ENCODE peak calls at places on chromosome 7, in eight cellular contexts. One of them, this sample, is unnamed.

GRCh38 chr7:19122018-19122588 is 4.7 kb upstream of the TWIST1 start:
- DNase-seq in stomach: no peak
- DNase-seq in tibial nerve: no peak
- DNase-seq in sigmoid colon: no peak
- DNase-seq in A549: peak
- DNase-seq in suprapubic skin: no peak
- DNase-seq in GM12878: no peak
- DNase-seq in ovary: no peak
- DNase-seq in this sample: no peak

GRCh38 chr7:132500727-132501410 is 75.4 kb downstream of the PLXNA4 start:
- DNase-seq in sigmoid colon: peak
- DNase-seq in ovary: peak
- DNase-seq in tibial nerve: peak
- DNase-seq in stomach: peak
- DNase-seq in GM12878: no peak
- DNase-seq in suprapubic skin: peak
- DNase-seq in A549: peak
- DNase-seq in this sample: peak

GRCh38 chr7:153370092-153370491 is 610.5 kb downstream of the ACTR3B start:
- DNase-seq in ovary: no peak
- DNase-seq in A549: no peak
- DNase-seq in tibial nerve: no peak
- DNase-seq in suprapubic skin: no peak
- DNase-seq in stomach: no peak
- DNase-seq in GM12878: no peak
- DNase-seq in sigmoid colon: no peak
- DNase-seq in this sample: no peak

GRCh38 chr7:80721880-80722595 is 83.6 kb downstream of the CD36 start:
- DNase-seq in tibial nerve: no peak
- DNase-seq in sigmoid colon: no peak
- DNase-seq in ovary: no peak
- DNase-seq in A549: peak
- DNase-seq in stomach: no peak
- DNase-seq in GM12878: no peak
- DNase-seq in suprapubic skin: no peak
- DNase-seq in this sample: no peak

GRCh38 chr7:18087687-18088078 is 60.0 kb upstream of the PRPS1L1 start:
- DNase-seq in A549: no peak
- DNase-seq in stomach: no peak
- DNase-seq in sigmoid colon: no peak
- DNase-seq in ovary: peak
- DNase-seq in GM12878: no peak
- DNase-seq in suprapubic skin: no peak
- DNase-seq in tibial nerve: no peak
- DNase-seq in this sample: no peak

GRCh38 chr7:4449263-4449662 is 232.8 kb upstream of the FOXK1 start:
- DNase-seq in stomach: no peak
- DNase-seq in GM12878: no peak
- DNase-seq in sigmoid colon: no peak
- DNase-seq in suprapubic skin: no peak
- DNase-seq in A549: no peak
- DNase-seq in ovary: no peak
- DNase-seq in tibial nerve: no peak
- DNase-seq in this sample: no peak

GRCh38 chr7:2522780-2523433 is 3.3 kb downstream of the LFNG start:
- DNase-seq in stomach: no peak
- DNase-seq in A549: peak
- DNase-seq in suprapubic skin: no peak
- DNase-seq in ovary: no peak
- DNase-seq in GM12878: no peak
- DNase-seq in sigmoid colon: no peak
- DNase-seq in tibial nerve: no peak
- DNase-seq in this sample: peak

GRCh38 chr7:7720193-7720592 is 1.8 kb upstream of the RPA3 start:
- DNase-seq in A549: no peak
- DNase-seq in suprapubic skin: no peak
- DNase-seq in sigmoid colon: no peak
- DNase-seq in ovary: no peak
- DNase-seq in stomach: no peak
- DNase-seq in GM12878: no peak
- DNase-seq in tibial nerve: no peak
- DNase-seq in this sample: no peak

GRCh38 chr7:99137418-99138180 is 6.3 kb downstream of the SMURF1 start:
- DNase-seq in sigmoid colon: no peak
- DNase-seq in ovary: no peak
- DNase-seq in stomach: no peak
- DNase-seq in tibial nerve: no peak
- DNase-seq in A549: peak
- DNase-seq in suprapubic skin: no peak
- DNase-seq in GM12878: no peak
- DNase-seq in this sample: no peak

GRCh38 chr7:31122649-31123058 is 70.5 kb downstream of the ADCYAP1R1 start:
- DNase-seq in stomach: peak
- DNase-seq in tibial nerve: peak
- DNase-seq in A549: peak
- DNase-seq in suprapubic skin: peak
- DNase-seq in GM12878: no peak
- DNase-seq in ovary: peak
- DNase-seq in sigmoid colon: peak
- DNase-seq in this sample: peak

GRCh38 chr7:50349399-50349798 is 44.9 kb downstream of the IKZF1 start:
- DNase-seq in stomach: no peak
- DNase-seq in tibial nerve: no peak
- DNase-seq in GM12878: no peak
- DNase-seq in ovary: no peak
- DNase-seq in sigmoid colon: no peak
- DNase-seq in suprapubic skin: no peak
- DNase-seq in A549: no peak
- DNase-seq in this sample: no peak

GRCh38 chr7:28144266-28144665 is 36.3 kb downstream of the JAZF1 start:
- DNase-seq in A549: no peak
- DNase-seq in suprapubic skin: no peak
- DNase-seq in tibial nerve: no peak
- DNase-seq in stomach: no peak
- DNase-seq in sigmoid colon: no peak
- DNase-seq in GM12878: no peak
- DNase-seq in ovary: no peak
- DNase-seq in this sample: no peak

GRCh38 chr7:2175514-2175913 is 57.2 kb downstream of the MAD1L1 start:
- DNase-seq in suprapubic skin: no peak
- DNase-seq in A549: peak
- DNase-seq in tibial nerve: no peak
- DNase-seq in stomach: no peak
- DNase-seq in ovary: no peak
- DNase-seq in sigmoid colon: no peak
- DNase-seq in GM12878: no peak
- DNase-seq in this sample: no peak

GRCh38 chr7:69349291-69349690 is 249.0 kb upstream of the AUTS2 start:
- DNase-seq in suprapubic skin: no peak
- DNase-seq in tibial nerve: no peak
- DNase-seq in stomach: no peak
- DNase-seq in GM12878: no peak
- DNase-seq in sigmoid colon: no peak
- DNase-seq in ovary: no peak
- DNase-seq in A549: no peak
- DNase-seq in this sample: no peak

GRCh38 chr7:116399808-116400207 is 99.7 kb upstream of the CAV2 start:
- DNase-seq in suprapubic skin: no peak
- DNase-seq in GM12878: no peak
- DNase-seq in tibial nerve: no peak
- DNase-seq in sigmoid colon: no peak
- DNase-seq in ovary: no peak
- DNase-seq in stomach: no peak
- DNase-seq in A549: no peak
- DNase-seq in this sample: no peak

DNA sequence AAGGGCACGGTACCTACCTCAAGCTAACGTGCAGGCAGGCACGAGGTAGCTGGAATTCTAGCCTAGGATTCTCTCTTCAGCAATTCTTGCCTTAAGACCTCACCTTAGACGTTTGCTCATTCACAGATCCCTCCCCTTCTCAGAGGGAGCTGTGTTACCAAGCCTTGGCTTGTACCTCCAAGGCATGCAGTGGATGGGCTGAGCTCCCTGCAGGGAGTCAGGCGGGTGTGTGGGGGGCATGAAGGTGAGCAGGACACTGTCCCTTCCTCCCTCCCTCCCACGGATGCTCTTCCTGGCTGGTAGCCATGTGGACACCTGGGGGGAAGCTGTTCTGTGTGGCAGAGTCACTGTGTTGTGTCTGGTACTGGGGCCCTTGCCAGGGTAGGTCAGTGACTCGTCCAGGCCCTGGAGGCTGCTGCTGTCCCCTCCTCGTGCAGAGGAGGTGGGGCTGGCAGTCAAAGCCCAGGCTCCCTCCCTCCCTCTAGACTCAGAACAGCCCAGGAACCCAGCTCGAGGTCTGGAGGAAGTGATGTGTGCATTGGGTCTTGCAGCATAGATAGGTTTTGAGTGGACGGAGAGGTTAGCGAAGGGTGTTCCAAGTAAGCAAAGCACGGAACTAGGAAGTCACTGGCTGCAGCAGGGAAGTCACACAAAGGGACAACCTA is 222.2 kb upstream of the SH2B2 start:
- DNase-seq in sigmoid colon: peak
- DNase-seq in suprapubic skin: no peak
- DNase-seq in stomach: no peak
- DNase-seq in GM12878: no peak
- DNase-seq in ovary: no peak
- DNase-seq in A549: peak
- DNase-seq in tibial nerve: no peak
- DNase-seq in this sample: peak
- TF ChIP-seq EP300 in sigmoid colon: no peak
- TF ChIP-seq EP300 in suprapubic skin: no peak
- TF ChIP-seq EP300 in stomach: no peak
- TF ChIP-seq EP300 in GM12878: no peak
- TF ChIP-seq EP300 in ovary: no peak
- TF ChIP-seq EP300 in A549: no peak
- TF ChIP-seq EP300 in tibial nerve: no peak
- TF ChIP-seq EP300 in this sample: no peak

DNA sequence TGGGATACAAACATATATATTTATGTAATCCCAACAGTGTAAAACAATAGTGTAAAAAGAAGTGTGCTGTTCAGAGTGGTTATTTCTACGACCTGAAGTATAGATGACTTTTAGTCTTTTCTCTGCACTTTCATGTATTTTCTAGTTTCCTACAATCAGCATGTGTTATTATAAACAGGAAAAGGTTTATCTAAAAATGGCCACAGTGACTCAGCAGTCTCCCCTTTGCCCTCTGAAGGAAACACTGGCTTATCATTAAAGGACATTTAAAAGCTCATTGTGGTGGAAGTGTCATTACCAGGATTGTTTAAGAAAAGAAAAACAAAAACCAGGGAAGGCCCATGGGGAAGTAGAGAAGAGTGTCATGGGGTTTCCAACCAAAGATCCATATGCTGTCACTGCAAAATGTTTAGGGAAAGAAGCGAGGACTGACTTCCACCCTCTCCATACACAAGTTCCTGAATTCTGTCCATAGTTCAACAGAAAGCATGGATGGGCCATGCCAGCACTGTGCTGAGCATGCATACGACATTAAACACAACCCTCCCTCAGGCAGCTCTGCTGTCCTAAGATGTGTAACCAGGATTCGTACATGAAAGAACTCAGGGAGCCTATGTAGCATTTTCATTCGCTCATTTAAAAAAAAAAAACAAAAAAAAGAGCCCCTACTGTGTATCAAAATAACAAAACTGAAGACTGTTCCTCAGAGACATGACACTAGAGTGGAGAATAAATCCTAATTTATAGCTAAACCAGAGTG is 10.2 kb downstream of the CYREN start:
- DNase-seq in GM12878: no peak
- DNase-seq in tibial nerve: no peak
- DNase-seq in A549: peak
- DNase-seq in suprapubic skin: no peak
- DNase-seq in stomach: no peak
- DNase-seq in ovary: no peak
- DNase-seq in sigmoid colon: no peak
- DNase-seq in this sample: no peak
- TF ChIP-seq EP300 in GM12878: peak
- TF ChIP-seq EP300 in tibial nerve: no peak
- TF ChIP-seq EP300 in A549: no peak
- TF ChIP-seq EP300 in suprapubic skin: no peak
- TF ChIP-seq EP300 in stomach: no peak
- TF ChIP-seq EP300 in ovary: no peak
- TF ChIP-seq EP300 in sigmoid colon: no peak
- TF ChIP-seq EP300 in this sample: no peak

GRCh38 chr7:106216517-106217088 is 68.2 kb downstream of the NAMPT start:
- DNase-seq in stomach: peak
- DNase-seq in tibial nerve: no peak
- DNase-seq in GM12878: no peak
- DNase-seq in A549: peak
- DNase-seq in sigmoid colon: peak
- DNase-seq in ovary: no peak
- DNase-seq in suprapubic skin: no peak
- DNase-seq in this sample: peak
- TF ChIP-seq EP300 in stomach: no peak
- TF ChIP-seq EP300 in tibial nerve: no peak
- TF ChIP-seq EP300 in GM12878: no peak
- TF ChIP-seq EP300 in A549: no peak
- TF ChIP-seq EP300 in sigmoid colon: no peak
- TF ChIP-seq EP300 in ovary: no peak
- TF ChIP-seq EP300 in suprapubic skin: no peak
- TF ChIP-seq EP300 in this sample: no peak

DNA sequence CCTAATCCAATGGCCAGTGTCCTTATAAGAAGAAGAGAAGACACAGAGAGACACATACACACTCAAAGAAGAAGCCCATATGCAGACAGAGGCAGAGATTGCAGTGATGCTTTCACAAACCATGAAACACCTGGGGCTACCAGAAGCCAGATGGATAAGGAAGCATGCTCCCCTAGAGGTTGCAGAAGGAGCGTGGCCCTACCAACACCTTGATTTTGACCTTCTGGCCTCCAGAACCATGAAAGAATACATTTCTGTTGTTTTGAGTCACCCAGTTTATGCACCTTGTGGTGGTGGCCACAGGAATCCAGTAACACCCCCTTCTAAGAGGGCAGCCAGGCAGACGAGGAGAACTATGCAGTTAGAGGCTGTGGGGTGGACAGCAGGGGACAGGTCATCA is 43.5 kb downstream of the AOC1 start:
- DNase-seq in stomach: no peak
- DNase-seq in sigmoid colon: no peak
- DNase-seq in ovary: no peak
- DNase-seq in suprapubic skin: no peak
- DNase-seq in tibial nerve: no peak
- DNase-seq in GM12878: no peak
- DNase-seq in A549: no peak
- DNase-seq in this sample: no peak
- TF ChIP-seq EP300 in stomach: no peak
- TF ChIP-seq EP300 in sigmoid colon: no peak
- TF ChIP-seq EP300 in ovary: no peak
- TF ChIP-seq EP300 in suprapubic skin: no peak
- TF ChIP-seq EP300 in tibial nerve: no peak
- TF ChIP-seq EP300 in GM12878: no peak
- TF ChIP-seq EP300 in A549: no peak
- TF ChIP-seq EP300 in this sample: no peak